ENCODE peak calls at places on chromosomes 4 and X, in nine cellular contexts. Z is AG20443; P is activated T-cell treated with anti-CD3 and anti-CD28 coated beads for 24 hours; Y is H54; H is AG08396; K is activated CD8-positive, alpha-beta memory T cell treated with anti-CD3 and anti-CD28 coated beads for 1 hour; I is stimulated activated CD8-positive, alpha-beta memory T cell treated with anti-CD3 and anti-CD28 coated beads, Interleukin-2, amount 100 ng/mL, for 1 hour; N is GM23338; M is fibroblast of lung. B is an unnamed sample.

GRCh38 chr4:40321671-40322131 is 13.4 kb upstream of the CHRNA9 start:
- DNase-seq in Z (peak; percentile 27), P (no peak), Y (no peak), H (no peak), K (no peak), I (no peak), N (no peak), M (peak; percentile 84), B (no peak)

GRCh38 chr4:149264093-149264733 is 551.4 kb downstream of the IQCM start:
- DNase-seq in Z (peak; percentile 55), P (no peak), Y (peak; percentile 1), H (peak; percentile 43), K (no peak), I (no peak), N (peak; percentile 75), M (peak; percentile 74), B (no peak)

GRCh38 chr4:108681321-108681809 is 31.0 kb downstream of the OSTC start:
- DNase-seq in Z (peak; percentile 23), P (no peak), Y (no peak), H (no peak), K (no peak), I (no peak), N (no peak), M (no peak), B (no peak)

GRCh38 chr4:10750714-10751113 is 66.1 kb upstream of the CLNK start:
- DNase-seq in Z (no peak), P (no peak), Y (no peak), H (peak; percentile 10), K (no peak), I (no peak), N (no peak), M (no peak), B (no peak)

GRCh38 chr4:1193206-1194027 is 21.0 kb upstream of the SPON2 start:
- DNase-seq in Z (no peak), P (no peak), Y (no peak), H (no peak), K (no peak), I (no peak), N (no peak), M (no peak), B (no peak)

GRCh38 chrX:150548684-150549083 is 19.7 kb upstream of the MTM1 start:
- DNase-seq in Z (peak; percentile 29), P (no peak), Y (peak; percentile 19), H (peak; percentile 39), K (no peak), I (no peak), N (no peak), M (peak; percentile 34), B (no peak)

GRCh38 chrX:69321789-69322188 is 156.5 kb upstream of the PJA1 start:
- DNase-seq in Z (no peak), P (no peak), Y (no peak), H (no peak), K (no peak), I (no peak), N (no peak), M (no peak), B (no peak)

GRCh38 chr4:88033309-88033708 is 25.9 kb downstream of the PKD2 start:
- DNase-seq in Z (peak; percentile 56), P (peak; percentile 7), Y (no peak), H (peak; percentile 41), K (peak; percentile 2), I (no peak), N (peak; percentile 81), M (peak; percentile 75), B (no peak)

GRCh38 chr4:164529058-164529457 is 224.9 kb upstream of the SMIM31 start:
- DNase-seq in Z (no peak), P (no peak), Y (no peak), H (no peak), K (no peak), I (no peak), N (no peak), M (no peak), B (no peak)

GRCh38 chr4:118158946-118159345 is 124.7 kb downstream of the NDST3 start:
- DNase-seq in Z (no peak), P (no peak), Y (no peak), H (no peak), K (no peak), I (no peak), N (no peak), M (peak; percentile 13), B (no peak)

GRCh38 chrX:53280703-53281320 is 572 bp downstream of the IQSEC2 start:
- DNase-seq in Z (peak; percentile 29), P (no peak), Y (no peak), H (no peak), K (no peak), I (no peak), N (no peak), M (peak; percentile 46), B (no peak)

GRCh38 chrX:41308884-41309655 is 24.9 kb upstream of the DDX3X start:
- DNase-seq in Z (peak; percentile 16), P (no peak), Y (no peak), H (no peak), K (no peak), I (no peak), N (no peak), M (peak; percentile 51), B (no peak)

GRCh38 chrX:39869846-39870601 is 227.7 kb downstream of the BCOR start:
- DNase-seq in Z (peak; percentile 21), P (peak; percentile 60), Y (peak; percentile 38), H (no peak), K (peak; percentile 52), I (peak; percentile 51), N (no peak), M (peak; percentile 25), B (no peak)

GRCh38 chrX:115561605-115562491 is 874 bp downstream of the PLS3 start:
- DNase-seq in Z (peak; percentile 61), P (no peak), Y (no peak), H (peak; percentile 49), K (no peak), I (no peak), N (peak; percentile 41), M (peak; percentile 55), B (no peak)

GRCh38 chr4:144338148-144338547 is 197.6 kb upstream of the GYPA start:
- DNase-seq in Z (no peak), P (no peak), Y (no peak), H (no peak), K (no peak), I (no peak), N (no peak), M (no peak), B (no peak)

GRCh38 chrX:25873196-25873595 is 264.9 kb upstream of the MAGEB18 start:
- DNase-seq in Z (no peak), P (no peak), Y (no peak), H (no peak), K (no peak), I (no peak), N (no peak), M (peak; percentile 45), B (no peak)

B was measured in cortex of kidney.